ENCODE peak calls at places on chromosomes 7 and 10, in eight cellular contexts. I is tibial nerve, X is PC-3, J is fibroblast of lung, B is left ventricle myocardium inferior, U is heart left ventricle, Z is endodermal cell, V is testis. E is an unnamed sample.
A peak's percentile ranks its signal among the peaks of the same experiment; 100 is the strongest.

GRCh38 chr10:46234026-46234425 is 52.8 kb upstream of the ANTXRL start:
- DNase-seq in I (no peak), X (no peak), J (no peak), B (no peak), U (no peak), Z (no peak), V (peak; percentile 7), E (no peak)

GRCh38 chr10:118742787-118743186 is 12.0 kb downstream of the CACUL1 start:
- DNase-seq in I (no peak), X (no peak), J (peak; percentile 81), B (no peak), U (no peak), Z (no peak), V (no peak), E (no peak)

GRCh38 chr7:131292141-131292905 is 35.4 kb upstream of the MKLN1 start:
- DNase-seq in I (no peak), X (no peak), J (peak; percentile 7), B (no peak), U (no peak), Z (no peak), V (no peak), E (no peak)

GRCh38 chr10:27759483-27760281 is 14.1 kb upstream of the MKX start:
- DNase-seq in I (no peak), X (peak; percentile 21), J (no peak), B (no peak), U (no peak), Z (no peak), V (no peak), E (no peak)

GRCh38 chr10:100506596-100507356 is 12.9 kb downstream of the SEC31B start:
- DNase-seq in I (no peak), X (peak; percentile 70), J (peak; percentile 70), B (no peak), U (no peak), Z (no peak), V (no peak), E (no peak)

GRCh38 chr10:116694253-116694926 is 48.0 kb downstream of the HSPA12A start:
- DNase-seq in I (no peak), X (no peak), J (peak; percentile 7), B (no peak), U (no peak), Z (peak; percentile 88), V (no peak), E (no peak)

GRCh38 chr10:78326372-78326771 is 292.7 kb downstream of the RPS24 start:
- DNase-seq in I (no peak), X (no peak), J (no peak), B (no peak), U (no peak), Z (no peak), V (no peak), E (no peak)

GRCh38 chr7:34991938-34992840 is 45.1 kb downstream of the DPY19L1 start:
- DNase-seq in I (no peak), X (peak; percentile 75), J (peak; percentile 67), B (no peak), U (no peak), Z (no peak), V (no peak), E (no peak)

GRCh38 chr10:548212-548897 is 141.1 kb downstream of the DIP2C start:
- DNase-seq in I (no peak), X (no peak), J (no peak), B (no peak), U (no peak), Z (peak; percentile 65), V (no peak), E (no peak)

GRCh38 chr10:94218496-94219183 is 144.1 kb downstream of the NOC3L start:
- DNase-seq in I (no peak), X (no peak), J (peak; percentile 59), B (no peak), U (no peak), Z (no peak), V (no peak), E (no peak)

GRCh38 chr10:35040761-35041501 is 49.2 kb downstream of the CUL2 start:
- DNase-seq in I (no peak), X (peak; percentile 72), J (peak; percentile 76), B (no peak), U (no peak), Z (peak; percentile 76), V (no peak), E (no peak)

GRCh38 chr10:59847326-59847725 is 59.0 kb downstream of the CCDC6 start:
- DNase-seq in I (no peak), X (no peak), J (no peak), B (no peak), U (no peak), Z (peak; percentile 91), V (no peak), E (no peak)

GRCh38 chr7:26857534-26858228 is 6.7 kb downstream of the SKAP2 start:
- DNase-seq in I (peak; percentile 11), X (no peak), J (no peak), B (no peak), U (no peak), Z (peak; percentile 72), V (peak; percentile 31), E (no peak)

GRCh38 chr7:100563809-100564400 is 9.8 kb downstream of the SAP25 start:
- DNase-seq in I (peak; percentile 95), X (peak; percentile 68), J (peak; percentile 42), B (peak; percentile 82), U (peak; percentile 79), Z (peak; percentile 95), V (peak; percentile 90), E (peak; percentile 86)

GRCh38 chr7:33534830-33535229 is 370.5 kb upstream of the BMPER start:
- DNase-seq in I (no peak), X (no peak), J (peak; percentile 66), B (no peak), U (no peak), Z (peak; percentile 48), V (no peak), E (no peak)

GRCh38 chr10:84237199-84238051 is 3.9 kb downstream of the LRIT1 start:
- DNase-seq in I (no peak), X (no peak), J (no peak), B (peak; percentile 52), U (peak; percentile 36), Z (peak; percentile 94), V (peak; percentile 45), E (no peak)

GRCh38 chr10:129277080-129277479 is 190.0 kb upstream of the MGMT start:
- DNase-seq in I (no peak), X (no peak), J (no peak), B (no peak), U (peak; percentile 34), Z (no peak), V (peak; percentile 53), E (no peak)

GRCh38 chr7:29325508-29325907 is 130.9 kb downstream of the CHN2 start:
- DNase-seq in I (no peak), X (no peak), J (no peak), B (no peak), U (no peak), Z (no peak), V (no peak), E (no peak)

GRCh38 chr10:95388539-95388938 is 97.7 kb upstream of the PDLIM1 start:
- DNase-seq in I (no peak), X (peak; percentile 73), J (peak; percentile 25), B (no peak), U (no peak), Z (no peak), V (no peak), E (no peak)

GRCh38 chr7:77866791-77867190 is 68.2 kb downstream of the PHTF2 start:
- DNase-seq in I (no peak), X (peak; percentile 44), J (peak; percentile 69), B (no peak), U (no peak), Z (no peak), V (no peak), E (no peak)

GRCh38 chr7:27201231-27202017 is 1.5 kb upstream of the HOXA13 start:
- DNase-seq in I (no peak), X (peak; percentile 41), J (no peak), B (no peak), U (no peak), Z (peak; percentile 59), V (no peak), E (no peak)

GRCh38 chr7:13725591-13725990 is 263.9 kb downstream of the ETV1 start:
- DNase-seq in I (no peak), X (no peak), J (no peak), B (no peak), U (no peak), Z (no peak), V (no peak), E (no peak)

GRCh38 chr10:58641095-58641531 is 128.4 kb downstream of the BICC1 start:
- DNase-seq in I (no peak), X (peak; percentile 78), J (peak; percentile 99), B (no peak), U (no peak), Z (no peak), V (no peak), E (no peak)

DNA sequence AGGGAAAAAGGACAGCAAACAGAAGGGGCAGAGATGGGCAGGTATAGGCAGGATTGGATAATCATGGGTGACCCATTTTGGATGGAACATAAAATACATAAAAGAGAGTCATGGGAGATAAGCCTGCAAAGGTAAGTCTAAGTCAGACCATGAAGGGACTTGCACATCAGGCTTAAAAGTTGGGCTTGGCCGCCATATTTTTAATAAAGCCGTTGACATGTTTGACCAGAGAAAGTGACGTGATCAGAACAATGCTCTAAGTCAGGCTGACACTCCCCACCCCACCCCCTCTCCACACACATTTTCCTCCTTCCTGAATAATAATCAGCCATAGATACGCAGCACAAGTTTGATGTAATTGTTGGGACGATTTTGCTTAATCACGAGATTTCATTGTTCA is 54.0 kb downstream of the MRPL32 start:
- DNase-seq in I (no peak), X (no peak), J (no peak), B (no peak), U (no peak), Z (no peak), V (no peak), E (no peak)
- H3K9me3 ChIP-seq in I (no peaks in the 10 kb centered on the region), X (no peaks in the 10 kb centered on the region), J (no peaks in the 10 kb centered on the region), B (peaks cover 18% of the 10 kb centered on the region), U (no peaks in the 10 kb centered on the region), Z (peaks cover 42% of the 10 kb centered on the region), V (no peaks in the 10 kb centered on the region), E (no peaks in the 10 kb centered on the region)

GRCh38 chr7:18754766-18755165 is 259.2 kb downstream of the HDAC9 start:
- DNase-seq in I (no peak), X (peak; percentile 39), J (peak; percentile 68), B (no peak), U (no peak), Z (no peak), V (no peak), E (no peak)
- H3K4me3 ChIP-seq in I (no peak overlapping the region), X (no peak overlapping the region), J (no peak overlapping the region), B (no peak overlapping the region), U (no peak overlapping the region), Z (no peak overlapping the region), V (no peak overlapping the region), E (no peak overlapping the region)

DNA sequence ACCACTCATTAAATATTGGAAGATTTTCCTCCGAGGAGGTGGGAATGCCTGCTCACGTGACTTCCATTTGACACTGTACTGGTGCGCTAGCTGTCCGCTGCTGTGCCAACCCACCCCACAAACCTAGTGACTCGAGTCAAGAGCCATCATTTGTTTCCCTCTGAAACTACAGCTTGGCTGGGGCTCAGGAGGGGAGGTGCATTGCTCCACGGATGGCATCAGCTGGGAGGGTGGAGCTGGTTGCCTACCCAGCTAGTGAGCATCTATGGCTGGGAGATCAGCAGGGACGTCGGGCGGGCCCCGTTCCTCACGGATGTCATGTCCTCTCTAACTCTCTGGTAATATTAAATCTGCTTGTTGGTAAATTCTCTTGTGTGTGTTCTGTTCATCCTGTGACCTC is 9.5 kb upstream of the FOXL3 start:
- DNase-seq in I (no peak), X (no peak), J (no peak), B (peak; percentile 3), U (peak; percentile 5), Z (no peak), V (no peak), E (no peak)
- H3K4me1 ChIP-seq in I (no peaks in the 10 kb centered on the region), X (no peaks in the 10 kb centered on the region), J (no peaks in the 10 kb centered on the region), B (no peaks in the 10 kb centered on the region), U (no peaks in the 10 kb centered on the region), Z (no peaks in the 10 kb centered on the region), V (no peaks in the 10 kb centered on the region), E (no peaks in the 10 kb centered on the region)

GRCh38 chr7:43711503-43711902 is 17.8 kb downstream of the COA1 start:
- DNase-seq in I (no peak), X (no peak), J (no peak), B (no peak), U (no peak), Z (no peak), V (no peak), E (no peak)
- H3K9me3 ChIP-seq in I (no peaks in the 10 kb centered on the region), X (no peaks in the 10 kb centered on the region), J (no peaks in the 10 kb centered on the region), B (no peaks in the 10 kb centered on the region), U (no peaks in the 10 kb centered on the region), Z (peaks cover 30% of the 10 kb centered on the region), V (no peaks in the 10 kb centered on the region), E (peaks cover 3% of the 10 kb centered on the region)

E was measured in BE2C.